ENCODE peak calls at places on chromosomes 7 and 10, in eight cellular contexts. E is fibroblast of pulmonary artery; S is ascending aorta; T is AG09309; Z is dorsolateral prefrontal cortex; I is neural progenitor cell; M is AG04450; Y is CD4-positive, alpha-beta T cell. Q is an unnamed sample.

GRCh38 chr10:93081296-93081695 is 7.6 kb downstream of the CYP26A1 start:
- DNase-seq in E (no peak), S (peak), T (no peak), Z (no peak), I (no peak), M (no peak), Y (no peak), Q (no peak)

GRCh38 chr10:119342017-119342734 is 134.8 kb downstream of the GRK5 start:
- DNase-seq in E (peak), S (peak), T (no peak), Z (no peak), I (no peak), M (no peak), Y (no peak), Q (no peak)

GRCh38 chr7:101104193-101104713 is 19.0 kb downstream of the TRIM56 start:
- DNase-seq in E (no peak), S (no peak), T (no peak), Z (no peak), I (no peak), M (no peak), Y (no peak), Q (no peak)

GRCh38 chr7:73977626-73978618 is 50.1 kb upstream of the ELN start:
- DNase-seq in E (no peak), S (peak), T (no peak), Z (peak), I (no peak), M (no peak), Y (no peak), Q (peak)

GRCh38 chr7:150568714-150569113 is 1.5 kb downstream of the GIMAP4 start:
- DNase-seq in E (no peak), S (no peak), T (no peak), Z (no peak), I (no peak), M (no peak), Y (peak), Q (no peak)

GRCh38 chr10:88582806-88583583 is at the start of gene RNLS:
- DNase-seq in E (peak), S (peak), T (no peak), Z (peak), I (peak), M (no peak), Y (peak), Q (peak)

GRCh38 chr7:70886547-70886946 is 245.4 kb upstream of the GALNT17 start:
- DNase-seq in E (no peak), S (no peak), T (no peak), Z (no peak), I (no peak), M (no peak), Y (no peak), Q (no peak)

GRCh38 chr10:124561206-124561605 is 99.6 kb downstream of the LHPP start:
- DNase-seq in E (no peak), S (no peak), T (no peak), Z (peak), I (no peak), M (no peak), Y (no peak), Q (no peak)

GRCh38 chr10:65769828-65770227 is 1156.0 kb upstream of the LRRTM3 start:
- DNase-seq in E (no peak), S (no peak), T (no peak), Z (no peak), I (no peak), M (no peak), Y (no peak), Q (no peak)

GRCh38 chr7:115183431-115184057 is 261.6 kb downstream of the MDFIC start:
- DNase-seq in E (no peak), S (no peak), T (no peak), Z (no peak), I (no peak), M (no peak), Y (no peak), Q (no peak)

GRCh38 chr7:51249187-51249945 is 67.2 kb downstream of the COBL start:
- DNase-seq in E (no peak), S (no peak), T (no peak), Z (no peak), I (no peak), M (no peak), Y (no peak), Q (no peak)

GRCh38 chr10:132334883-132335188 is 2.8 kb downstream of the LRRC27 start:
- DNase-seq in E (no peak), S (no peak), T (no peak), Z (no peak), I (no peak), M (no peak), Y (no peak), Q (no peak)

GRCh38 chr10:75941181-75941580 is 509.8 kb downstream of the LRMDA start:
- DNase-seq in E (no peak), S (no peak), T (no peak), Z (no peak), I (no peak), M (no peak), Y (no peak), Q (no peak)

GRCh38 chr10:100362570-100363496 is 15.8 kb downstream of the SCD start:
- DNase-seq in E (no peak), S (no peak), T (no peak), Z (no peak), I (no peak), M (no peak), Y (no peak), Q (no peak)

GRCh38 chr7:100731937-100732636 is 1.3 kb upstream of the ZAN start:
- DNase-seq in E (no peak), S (no peak), T (no peak), Z (no peak), I (no peak), M (no peak), Y (no peak), Q (no peak)

GRCh38 chr7:41700044-41700471 is 2.8 kb downstream of the INHBA start:
- DNase-seq in E (no peak), S (no peak), T (no peak), Z (no peak), I (peak), M (no peak), Y (no peak), Q (no peak)

GRCh38 chr7:131021460-131021859 is 287.5 kb upstream of the KLF14 start:
- DNase-seq in E (no peak), S (no peak), T (no peak), Z (no peak), I (no peak), M (no peak), Y (no peak), Q (no peak)

GRCh38 chr7:157690058-157690832 is 353.4 kb downstream of the DNAJB6 start:
- DNase-seq in E (peak), S (peak), T (no peak), Z (no peak), I (peak), M (no peak), Y (no peak), Q (no peak)

GRCh38 chr7:18045171-18045570 is 17.5 kb upstream of the PRPS1L1 start:
- DNase-seq in E (no peak), S (no peak), T (no peak), Z (no peak), I (no peak), M (no peak), Y (no peak), Q (no peak)

GRCh38 chr7:95688931-95689453 is 83.4 kb upstream of the DYNC1I1 start:
- DNase-seq in E (peak), S (no peak), T (no peak), Z (no peak), I (no peak), M (no peak), Y (no peak), Q (no peak)

GRCh38 chr10:127133225-127133624 is 63.2 kb downstream of the INSYN2A start:
- DNase-seq in E (no peak), S (no peak), T (no peak), Z (no peak), I (no peak), M (no peak), Y (no peak), Q (no peak)

GRCh38 chr7:138889566-138889965 is 91.6 kb upstream of the ATP6V0A4 start:
- DNase-seq in E (peak), S (no peak), T (no peak), Z (no peak), I (no peak), M (no peak), Y (no peak), Q (no peak)

GRCh38 chr10:59708816-59709471 is 706 bp downstream of the SLC16A9 start:
- DNase-seq in E (no peak), S (peak), T (no peak), Z (no peak), I (peak), M (no peak), Y (no peak), Q (no peak)

GRCh38 chr7:78514653-78515052 is 716.1 kb downstream of the PHTF2 start:
- DNase-seq in E (no peak), S (no peak), T (no peak), Z (no peak), I (no peak), M (no peak), Y (no peak), Q (no peak)

GRCh38 chr10:114285961-114286441 is 46.9 kb downstream of the VWA2 start:
- DNase-seq in E (no peak), S (no peak), T (no peak), Z (peak), I (no peak), M (no peak), Y (no peak), Q (no peak)

GRCh38 chr7:13715534-13715933 is 273.9 kb downstream of the ETV1 start:
- DNase-seq in E (no peak), S (no peak), T (no peak), Z (no peak), I (no peak), M (no peak), Y (no peak), Q (no peak)

GRCh38 chr7:74191231-74191630 is 17.1 kb downstream of the EIF4H start:
- DNase-seq in E (no peak), S (no peak), T (no peak), Z (no peak), I (no peak), M (no peak), Y (no peak), Q (no peak)

GRCh38 chr10:112949128-112949823 is 771 bp upstream of the TCF7L2 start:
- DNase-seq in E (no peak), S (no peak), T (no peak), Z (no peak), I (no peak), M (no peak), Y (no peak), Q (no peak)

GRCh38 chr7:1857487-1858425 is 187.7 kb downstream of the ELFN1 start:
- DNase-seq in E (no peak), S (no peak), T (no peak), Z (peak), I (no peak), M (no peak), Y (no peak), Q (no peak)

GRCh38 chr7:22559829-22560489 is 60.0 kb upstream of the STEAP1B start:
- DNase-seq in E (peak), S (peak), T (peak), Z (no peak), I (peak), M (peak), Y (peak), Q (no peak)

GRCh38 chr7:135562720-135563119 is 5.0 kb downstream of the NUP205 start:
- DNase-seq in E (no peak), S (no peak), T (no peak), Z (no peak), I (peak), M (no peak), Y (no peak), Q (no peak)

GRCh38 chr10:454860-455259 is 234.6 kb downstream of the DIP2C start:
- DNase-seq in E (peak), S (peak), T (peak), Z (no peak), I (no peak), M (peak), Y (no peak), Q (no peak)

GRCh38 chr7:1883834-1884582 is 213.9 kb downstream of the ELFN1 start:
- DNase-seq in E (no peak), S (no peak), T (no peak), Z (no peak), I (peak), M (no peak), Y (no peak), Q (no peak)

GRCh38 chr7:34191766-34192550 is 286.6 kb downstream of the BMPER start:
- DNase-seq in E (no peak), S (no peak), T (no peak), Z (no peak), I (peak), M (no peak), Y (no peak), Q (no peak)

GRCh38 chr7:119102294-119102693 is 877.8 kb downstream of the ANKRD7 start:
- DNase-seq in E (no peak), S (no peak), T (no peak), Z (no peak), I (no peak), M (no peak), Y (no peak), Q (no peak)

GRCh38 chr10:131708225-131708624 is 192.6 kb upstream of the PPP2R2D start:
- DNase-seq in E (no peak), S (no peak), T (no peak), Z (no peak), I (no peak), M (no peak), Y (no peak), Q (no peak)

GRCh38 chr7:150368098-150368883 is at the start of gene REPIN1:
- DNase-seq in E (peak), S (peak), T (no peak), Z (peak), I (peak), M (peak), Y (peak), Q (peak)

GRCh38 chr7:22732556-22733126 is 5.6 kb downstream of the IL6 start:
- DNase-seq in E (peak), S (no peak), T (no peak), Z (no peak), I (no peak), M (no peak), Y (no peak), Q (no peak)

GRCh38 chr10:118698421-118698820 is 56.3 kb downstream of the CACUL1 start:
- DNase-seq in E (peak), S (no peak), T (no peak), Z (no peak), I (no peak), M (no peak), Y (peak), Q (no peak)

DNA sequence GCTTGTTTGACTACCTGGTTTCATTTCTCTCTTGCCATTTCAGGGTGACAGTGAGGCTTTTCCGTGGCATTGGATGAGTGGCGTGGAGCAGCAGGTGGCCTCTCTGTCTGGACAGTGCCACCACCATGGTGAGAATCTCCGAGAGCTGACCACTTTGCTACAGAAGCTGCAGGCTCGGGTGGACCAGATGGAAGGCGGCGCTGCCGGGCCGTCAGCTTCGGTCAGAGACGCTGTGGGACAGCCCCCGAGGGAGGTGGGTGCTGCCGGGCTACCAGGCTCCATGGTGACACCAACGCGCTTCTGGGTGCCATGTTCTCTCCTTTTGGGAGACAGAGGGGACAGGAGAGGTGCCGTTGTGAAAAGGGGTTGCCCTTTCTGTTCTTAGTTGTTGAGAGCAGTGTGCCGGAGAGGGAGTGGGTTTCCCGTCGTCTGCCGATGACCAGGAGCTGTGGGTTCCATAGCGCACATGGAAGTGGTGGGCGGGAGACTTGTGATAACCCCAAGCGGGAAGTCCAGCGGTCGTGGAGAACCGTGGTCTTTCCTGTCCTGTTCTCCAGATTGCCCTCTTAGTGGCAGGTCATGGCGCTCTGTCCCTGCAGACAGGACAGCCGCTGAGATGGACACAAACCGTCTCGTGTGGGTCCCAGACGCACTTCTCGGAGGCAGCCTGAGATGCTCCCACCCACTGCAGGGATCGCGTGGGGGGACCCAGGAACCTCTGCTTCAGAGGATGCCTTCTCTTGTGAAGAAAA is 21.3 kb downstream of the SUN1 start:
- DNase-seq in E (no peak), S (no peak), T (no peak), Z (no peak), I (no peak), M (no peak), Y (no peak), Q (no peak)
- TF ChIP-seq CTCF in E (no peak), S (no peak), T (no peak), Z (no peak), I (no peak), M (no peak), Y (no peak), Q (no peak)

DNA sequence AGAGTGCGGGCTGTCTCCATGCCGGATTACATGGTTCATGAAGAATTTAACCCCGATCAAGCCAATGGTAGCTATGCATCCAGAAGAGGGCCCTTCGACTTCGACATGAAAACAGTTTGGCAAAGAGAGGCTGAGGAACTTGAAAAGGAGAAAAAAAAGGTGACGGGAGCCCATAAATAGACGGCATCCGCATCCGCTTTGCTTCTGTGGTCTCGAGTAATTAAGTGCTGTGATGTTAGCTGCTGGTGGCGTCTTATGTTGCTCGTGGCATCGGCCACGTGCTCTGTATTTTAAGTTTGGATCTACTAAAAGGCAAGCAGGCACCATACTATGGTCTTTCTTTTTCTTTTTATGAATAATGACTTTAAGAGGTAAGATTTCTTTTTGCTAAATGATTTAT is 11.1 kb downstream of the C7orf57 start:
- DNase-seq in E (no peak), S (no peak), T (no peak), Z (no peak), I (no peak), M (no peak), Y (no peak), Q (no peak)
- TF ChIP-seq CTCF in E (no peak), S (no peak), T (no peak), Z (no peak), I (no peak), M (no peak), Y (no peak), Q (no peak)

GRCh38 chr10:98676895-98677294 is 230.2 kb upstream of the HPS1 start:
- DNase-seq in E (no peak), S (no peak), T (no peak), Z (no peak), I (no peak), M (no peak), Y (no peak), Q (no peak)
- TF ChIP-seq CTCF in E (no peak), S (no peak), T (no peak), Z (no peak), I (peak), M (no peak), Y (no peak), Q (no peak)

GRCh38 chr10:63521389-63522128 is at the start of gene REEP3:
- DNase-seq in E (peak), S (peak), T (peak), Z (peak), I (peak), M (peak), Y (peak), Q (peak)
- TF ChIP-seq CTCF in E (no peak), S (no peak), T (no peak), Z (no peak), I (no peak), M (no peak), Y (no peak), Q (no peak)